ENCODE peak calls at places on chromosomes 12 and 14, in ten cellular contexts. C is coronary artery, M is cardiac fibroblast, R is PC-3, W is MCF 10A, K is AG04450, B is Panc1, V is MM.1S, O is AG09319, D is RWPE1. F is an unnamed sample.

GRCh38 chr14:74618078-74618952 is 6.3 kb upstream of the LTBP2 start:
- DNase-seq in C (no peak), M (peak; percentile 86), R (peak; percentile 93), W (peak; percentile 92), K (no peak), B (no peak), V (no peak), O (no peak), D (peak; percentile 50), F (no peak)

GRCh38 chr12:7189398-7190267 is at the start of gene PEX5:
- DNase-seq in C (peak; percentile 90), M (peak; percentile 95), R (peak; percentile 89), W (peak; percentile 95), K (peak; percentile 77), B (peak; percentile 27), V (peak; percentile 97), O (peak; percentile 81), D (peak; percentile 87), F (peak; percentile 95)

GRCh38 chr12:6199531-6200265 is 502 bp upstream of the CD9 start:
- DNase-seq in C (peak; percentile 86), M (no peak), R (peak; percentile 20), W (no peak), K (no peak), B (no peak), V (peak; percentile 19), O (no peak), D (no peak), F (no peak)

GRCh38 chr14:63840981-63841380 is 11.8 kb upstream of the SYNE2 start:
- DNase-seq in C (no peak), M (peak; percentile 9), R (peak; percentile 32), W (peak; percentile 22), K (no peak), B (no peak), V (no peak), O (no peak), D (no peak), F (no peak)

GRCh38 chr14:75784314-75784686 is 123.3 kb downstream of the TTLL5 start:
- DNase-seq in C (no peak), M (no peak), R (no peak), W (no peak), K (no peak), B (no peak), V (no peak), O (no peak), D (no peak), F (no peak)

GRCh38 chr12:130236421-130236820 is 74.2 kb downstream of the FZD10 start:
- DNase-seq in C (no peak), M (no peak), R (no peak), W (no peak), K (no peak), B (no peak), V (no peak), O (no peak), D (no peak), F (no peak)

GRCh38 chr14:95157987-95158712 is 821 bp upstream of the DICER1 start:
- DNase-seq in C (no peak), M (no peak), R (peak; percentile 22), W (no peak), K (no peak), B (no peak), V (peak; percentile 42), O (no peak), D (no peak), F (peak; percentile 45)

GRCh38 chr14:85191986-85192385 is 338.0 kb upstream of the FLRT2 start:
- DNase-seq in C (no peak), M (no peak), R (no peak), W (peak; percentile 30), K (no peak), B (no peak), V (no peak), O (no peak), D (peak; percentile 9), F (no peak)

GRCh38 chr12:109589691-109590245 is 16.2 kb downstream of the MVK start:
- DNase-seq in C (no peak), M (no peak), R (no peak), W (no peak), K (no peak), B (no peak), V (no peak), O (no peak), D (no peak), F (no peak)

GRCh38 chr12:389138-390096 is at the start of gene KDM5A:
- DNase-seq in C (peak; percentile 94), M (peak; percentile 96), R (peak; percentile 85), W (peak; percentile 94), K (peak; percentile 90), B (peak; percentile 68), V (peak; percentile 93), O (peak; percentile 85), D (peak; percentile 88), F (peak; percentile 91)

GRCh38 chr12:125983094-125983783 is 918.0 kb downstream of the AACS start:
- DNase-seq in C (no peak), M (peak; percentile 24), R (no peak), W (peak; percentile 88), K (no peak), B (no peak), V (no peak), O (no peak), D (peak; percentile 91), F (peak; percentile 23)

GRCh38 chr12:98355322-98355721 is 160.1 kb upstream of the TMPO start:
- DNase-seq in C (no peak), M (peak; percentile 65), R (peak; percentile 58), W (peak; percentile 42), K (no peak), B (no peak), V (no peak), O (no peak), D (peak; percentile 74), F (no peak)

DNA sequence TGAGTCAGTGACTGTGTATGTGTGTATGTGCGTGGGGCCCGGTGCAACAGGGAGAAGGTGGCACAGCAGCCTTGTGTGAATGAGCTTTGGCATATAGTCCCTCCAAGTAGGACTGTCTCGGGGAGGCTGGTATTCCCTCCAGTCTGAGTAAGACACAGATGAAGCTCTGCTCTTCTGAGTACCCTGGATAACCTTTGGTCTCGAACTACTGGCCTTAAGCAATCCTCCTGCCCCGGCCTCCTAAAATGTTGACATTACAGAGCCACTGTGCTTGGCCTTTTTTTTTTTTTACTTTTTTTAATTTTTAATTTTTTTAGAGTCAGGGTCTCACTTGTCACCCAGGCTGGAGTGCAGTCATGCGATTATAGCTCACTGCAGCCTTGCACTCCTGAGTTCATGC is 9.5 kb upstream of the DAZAP2 start:
- DNase-seq in C (no peak), M (no peak), R (no peak), W (no peak), K (no peak), B (no peak), V (no peak), O (no peak), D (no peak), F (no peak)
- TF ChIP-seq CTCF in C (no peak), M (no peak), R (no peak), W (no peak), K (no peak), B (no peak), V (no peak), O (no peak), D (no peak), F (no peak)

GRCh38 chr12:63848450-63848849 is 4.0 kb downstream of the SRGAP1 start:
- DNase-seq in C (no peak), M (no peak), R (no peak), W (no peak), K (no peak), B (no peak), V (no peak), O (no peak), D (no peak), F (no peak)

GRCh38 chr12:63849641-63850040 is 5.1 kb downstream of the SRGAP1 start:
- DNase-seq in C (no peak), M (no peak), R (no peak), W (no peak), K (no peak), B (no peak), V (no peak), O (no peak), D (no peak), F (no peak)

GRCh38 chr12:63855299-63855698 is 10.8 kb downstream of the SRGAP1 start:
- DNase-seq in C (no peak), M (no peak), R (no peak), W (no peak), K (no peak), B (no peak), V (no peak), O (no peak), D (no peak), F (no peak)

GRCh38 chr12:63857771-63858670 is 13.5 kb downstream of the SRGAP1 start:
- DNase-seq in C (no peak), M (no peak), R (no peak), W (no peak), K (no peak), B (no peak), V (no peak), O (no peak), D (no peak), F (no peak)

GRCh38 chr12:63853978-63854377 is 9.5 kb downstream of the SRGAP1 start:
- DNase-seq in C (no peak), M (no peak), R (no peak), W (no peak), K (no peak), B (no peak), V (no peak), O (no peak), D (no peak), F (no peak)
- TF ChIP-seq CTCF in C (no peak), M (no peak), R (no peak), W (no peak), K (no peak), B (no peak), V (no peak), O (no peak), D (no peak), F (no peak)

GRCh38 chr12:83432176-83432719 is 745.5 kb downstream of the TMTC2 start:
- DNase-seq in C (no peak), M (no peak), R (no peak), W (no peak), K (no peak), B (no peak), V (no peak), O (no peak), D (no peak), F (no peak)
- TF ChIP-seq CTCF in C (no peak), M (no peak), R (no peak), W (no peak), K (no peak), B (no peak), V (no peak), O (no peak), D (no peak), F (no peak)

DNA sequence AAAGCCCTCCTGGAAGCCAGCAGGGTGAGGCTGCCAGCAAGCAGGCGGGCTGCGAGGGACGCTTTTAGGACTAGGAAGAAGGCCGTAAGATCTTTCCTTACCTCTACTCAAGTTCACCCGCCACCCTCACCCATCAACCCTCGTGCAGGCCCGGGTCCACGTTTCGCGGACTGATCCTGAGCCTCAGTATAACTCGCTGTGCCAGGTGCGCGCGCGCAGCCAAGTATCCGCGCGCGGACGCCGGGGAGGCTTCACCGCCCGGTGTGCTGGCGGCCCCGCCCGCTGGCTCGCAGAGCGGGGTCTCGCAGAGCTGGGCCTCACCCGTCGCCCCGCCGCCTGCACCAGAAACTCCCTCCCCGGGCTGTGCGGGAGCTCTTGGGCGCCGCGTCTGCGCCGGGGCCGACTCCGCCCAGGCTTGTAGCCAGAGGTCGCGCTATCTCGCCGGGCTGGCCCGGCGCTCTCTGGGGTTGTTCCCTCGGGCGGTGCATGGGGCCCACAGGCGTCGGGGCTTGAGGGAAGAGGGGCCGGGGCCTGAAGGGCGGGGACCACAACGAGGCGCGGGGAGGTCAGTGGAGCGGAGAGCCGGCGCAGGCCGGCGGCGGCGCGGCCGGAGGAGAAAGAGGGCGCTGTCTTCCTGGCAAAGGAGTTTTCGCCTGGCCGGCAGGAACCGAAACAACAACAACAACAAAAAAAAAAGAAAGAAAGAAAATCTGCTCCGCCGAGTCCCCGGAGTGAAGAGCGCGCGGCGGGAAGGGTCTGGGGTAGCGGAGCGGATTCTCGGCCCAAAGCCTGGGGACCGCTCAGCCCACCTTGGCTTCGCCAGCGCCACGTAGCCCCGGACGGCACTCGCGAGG is 7.7 kb upstream of the SIX1 start:
- DNase-seq in C (no peak), M (peak; percentile 80), R (peak; percentile 76), W (peak; percentile 33), K (no peak), B (no peak), V (peak; percentile 51), O (peak; percentile 49), D (peak; percentile 26), F (peak; percentile 85)
- TF ChIP-seq CTCF in C (no peak), M (peak; percentile 48), R (peak; percentile 83), W (peak; percentile 39), K (peak; percentile 52), B (peak; percentile 79), V (peak; percentile 36), O (peak; percentile 56), D (peak; percentile 70), F (peak; percentile 76)